ENCODE peak calls at places on chromosomes 2 and 18, in five cellular contexts. R is A549, G is HepG2, M is gastrocnemius medialis, V is IMR-90. L is an unnamed sample.

GRCh38 chr2:159832858-159833257 is 34.9 kb upstream of the CD302 start:
- DNase-seq in R (no peak), M (no peak), V (no peak), G (no peak), L (no peak)

GRCh38 chr2:159925975-159926374 is 128.0 kb upstream of the CD302 start:
- DNase-seq in V (no peak), G (no peak), R (no peak), M (no peak), L (no peak)

GRCh38 chr2:217711236-217711635 is 291.6 kb downstream of the TNS1 start:
- DNase-seq in G (no peak), M (no peak), R (no peak), V (peak), L (no peak)

GRCh38 chr2:105143467-105144127 is 97.9 kb upstream of the GPR45 start:
- DNase-seq in V (no peak), G (no peak), M (no peak), R (no peak), L (peak)

GRCh38 chr2:209977386-209978239 is 24.8 kb upstream of the RPE start:
- DNase-seq in R (peak), M (no peak), V (peak), G (peak), L (no peak)

GRCh38 chr2:73823916-73824523 is 4.7 kb upstream of the STAMBP start:
- DNase-seq in G (peak), M (no peak), V (peak), R (peak), L (no peak)

GRCh38 chr18:28905509-28905908 is 728.6 kb upstream of the CDH2 start:
- DNase-seq in R (no peak), M (no peak), V (peak), G (no peak), L (no peak)

GRCh38 chr2:170408461-170409163 is 230.7 kb downstream of the MYO3B start:
- DNase-seq in M (no peak), G (no peak), R (no peak), V (no peak), L (no peak)

GRCh38 chr2:71744781-71745180 is 291.4 kb downstream of the DYSF start:
- DNase-seq in M (no peak), R (no peak), V (no peak), G (no peak), L (no peak)

GRCh38 chr18:74342416-74343043 is 26.9 kb downstream of the C18orf63 start:
- DNase-seq in R (peak), M (no peak), G (peak), V (peak), L (no peak)

GRCh38 chr2:57139179-57139578 is 907.4 kb upstream of the VRK2 start:
- DNase-seq in R (no peak), V (no peak), G (no peak), M (no peak), L (no peak)

GRCh38 chr2:57146951-57147350 is 899.7 kb upstream of the VRK2 start:
- DNase-seq in M (no peak), G (no peak), R (no peak), V (no peak), L (no peak)

GRCh38 chr2:57141269-57141668 is 905.3 kb upstream of the VRK2 start:
- DNase-seq in M (no peak), R (no peak), V (no peak), G (no peak), L (no peak)
- TF ChIP-seq CTCF in M (no peak), R (no peak), V (no peak), G (no peak), L (no peak)

DNA sequence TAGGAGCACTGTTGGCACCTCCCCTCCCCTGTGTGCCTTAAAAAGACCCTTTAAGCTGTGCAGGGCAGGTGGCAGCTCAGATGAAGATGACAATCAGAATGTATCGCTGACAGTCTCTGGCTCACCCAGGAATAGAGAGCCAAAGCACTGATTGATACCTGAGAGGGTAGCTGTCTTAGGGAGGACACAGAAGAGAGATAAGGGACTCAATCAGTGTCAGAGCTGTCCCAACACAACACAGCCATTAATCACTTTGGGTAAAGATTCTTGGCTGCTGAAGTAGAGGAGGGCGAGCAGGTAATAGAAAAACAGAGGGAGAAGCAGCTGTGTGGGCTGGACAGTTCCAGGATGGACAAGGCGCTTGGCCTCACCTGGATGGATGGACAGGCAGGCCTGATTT is 124.9 kb downstream of the NRP2 start:
- DNase-seq in G (no peak), R (no peak), V (no peak), M (no peak), L (no peak)
- TF ChIP-seq POLR2A in G (no peak), R (no peak), V (no peak), M (no peak), L (no peak)

GRCh38 chr2:26521054-26521912 is 43.4 kb upstream of the OTOF start:
- DNase-seq in G (peak), M (peak), R (peak), V (no peak), L (no peak)
- TF ChIP-seq CTCF in G (peak), M (no peak), R (peak), V (peak), L (no peak)

DNA sequence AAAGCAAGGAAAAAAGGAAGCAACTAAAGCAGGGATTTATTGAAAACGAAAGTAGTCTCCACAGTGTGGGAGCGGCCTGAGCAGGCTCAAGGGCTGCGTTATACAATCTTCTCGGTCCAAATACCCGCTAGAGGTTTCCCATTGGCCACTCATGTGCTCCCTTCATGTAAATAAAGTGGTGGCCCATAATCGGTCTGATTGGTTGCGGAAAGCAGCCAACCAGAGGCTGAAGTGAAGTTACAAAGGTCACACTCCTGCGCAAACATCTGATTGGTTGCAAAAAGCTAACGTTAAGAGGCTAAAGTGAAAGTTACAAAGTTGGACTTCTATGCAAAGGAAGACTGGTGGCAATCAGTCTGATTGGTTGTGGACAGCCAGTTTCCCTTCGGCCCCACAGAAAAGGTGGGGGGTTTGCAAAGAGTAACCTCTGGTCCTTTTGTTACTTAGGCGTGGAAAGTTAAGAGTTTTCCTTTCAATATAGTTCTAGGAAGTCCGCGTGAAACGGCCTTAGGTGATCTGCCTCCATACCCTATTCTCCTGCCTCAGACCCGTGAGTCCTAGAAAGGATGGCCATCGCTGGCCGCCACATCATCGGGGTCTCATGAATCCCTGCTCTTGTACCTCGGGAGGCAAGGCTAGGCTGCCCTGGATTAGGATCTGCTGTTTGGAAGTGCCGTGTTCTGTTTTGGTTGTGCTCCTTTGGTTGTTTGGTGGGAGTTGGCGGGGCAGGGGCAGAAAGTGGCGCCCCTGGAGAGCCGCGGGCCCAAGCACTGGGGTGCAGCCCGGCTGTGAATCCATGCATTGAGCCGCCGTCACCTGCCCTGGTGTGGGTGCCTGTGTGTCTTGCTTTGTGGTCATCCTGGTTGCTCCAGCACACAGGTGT is 80.4 kb upstream of the LDLRAD4 start:
- DNase-seq in G (peak), R (peak), V (peak), M (peak), L (no peak)
- TF ChIP-seq POLR2A in G (no peak), R (no peak), V (no peak), M (no peak), L (no peak)

GRCh38 chr2:225693259-225693658 is 293.7 kb downstream of the NYAP2 start:
- DNase-seq in V (no peak), G (no peak), M (no peak), R (no peak), L (no peak)
- TF ChIP-seq CTCF in V (no peak), G (peak), M (no peak), R (no peak), L (no peak)

GRCh38 chr2:121649652-121650553 is 641 bp upstream of the CLASP1 start:
- DNase-seq in G (peak), V (peak), M (peak), R (peak), L (peak)
- TF ChIP-seq POLR2A in G (peak), V (peak), M (no peak), R (peak), L (no peak)

DNA sequence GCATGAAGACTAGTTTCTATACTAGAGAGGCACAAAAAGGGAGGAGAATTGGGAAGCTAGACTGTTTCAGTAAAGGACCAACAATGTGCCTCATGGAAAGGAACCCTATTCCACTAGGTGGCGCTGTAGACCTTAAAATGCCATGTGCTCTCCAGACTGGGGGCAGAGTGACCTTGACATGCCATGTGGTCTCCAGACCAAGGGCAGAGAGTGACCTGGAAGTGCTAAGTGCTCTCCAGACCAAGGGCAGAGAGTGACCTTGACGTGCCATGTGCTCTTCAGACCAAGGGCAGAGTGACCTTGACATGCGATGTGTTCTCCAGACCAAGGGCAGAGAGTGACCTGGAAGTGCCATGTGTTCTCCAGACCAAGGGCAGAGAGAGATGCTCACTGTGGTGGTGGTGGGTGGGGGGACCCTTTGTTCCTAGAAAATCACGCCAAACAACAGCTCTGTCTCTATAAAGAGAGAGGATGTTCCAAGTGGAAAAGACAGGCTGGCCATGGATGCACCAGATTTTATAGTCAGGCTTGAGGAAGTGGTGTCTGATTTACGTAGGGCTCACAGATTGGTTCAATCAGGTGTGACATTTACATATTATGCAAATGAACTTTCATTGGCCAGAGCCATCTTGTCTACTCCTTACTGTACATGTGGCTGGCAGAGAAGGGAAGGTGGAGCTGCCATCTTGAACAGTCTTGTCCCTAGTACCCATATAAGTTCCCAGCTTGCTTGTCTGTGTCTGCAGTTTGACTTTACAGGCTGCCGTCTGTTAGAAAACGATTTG is 344.0 kb upstream of the DDX18 start:
- DNase-seq in R (peak), G (peak), V (no peak), M (no peak), L (peak)
- TF ChIP-seq CTCF in R (peak), G (peak), V (peak), M (no peak), L (no peak)

DNA sequence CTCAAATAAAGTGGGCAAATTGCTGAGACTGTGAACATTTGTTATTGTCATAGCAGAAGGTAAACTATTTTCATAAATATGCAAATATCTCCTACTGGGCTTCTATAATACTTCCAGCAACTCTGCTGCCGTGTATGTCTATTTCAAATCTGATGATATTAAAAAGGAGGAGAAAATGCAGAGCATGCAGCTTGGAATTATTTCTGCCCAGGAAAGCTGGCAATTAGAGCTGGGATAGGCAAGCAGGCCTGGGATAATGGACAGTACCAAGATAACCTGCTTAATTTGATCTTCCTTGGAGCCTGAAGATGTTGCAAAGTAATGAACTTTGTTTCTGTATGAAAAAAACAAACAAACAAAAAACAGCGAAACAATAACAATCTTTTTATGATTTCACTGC is 72.8 kb downstream of the HNMT start:
- DNase-seq in G (no peak), M (no peak), R (no peak), V (no peak), L (no peak)
- TF ChIP-seq POLR2A in G (no peak), M (no peak), R (no peak), V (no peak), L (no peak)